ENCODE peak calls at places on chromosomes 6 and 20, in five cellular contexts. U is uterus, Z is ascending aorta, W is HAP-1, J is neuronal stem cell. K is an unnamed sample.
A peak's percentile ranks its signal among the peaks of the same experiment; 100 is the strongest.

GRCh38 chr6:88519227-88520019 is 353.3 kb upstream of the CNR1 start:
- DNase-seq in U (no peak), Z (no peak), W (no peak), J (no peak), K (no peak)

GRCh38 chr6:16950825-16951495 is 150.9 kb upstream of the STMND1 start:
- DNase-seq in U (no peak), Z (no peak), W (no peak), J (no peak), K (no peak)

GRCh38 chr6:65398851-65399250 is 308.2 kb downstream of the EYS start:
- DNase-seq in U (no peak), Z (no peak), W (no peak), J (no peak), K (no peak)

GRCh38 chr6:168734523-168734922 is 293.5 kb downstream of the SMOC2 start:
- DNase-seq in U (no peak), Z (no peak), W (no peak), J (no peak), K (no peak)

GRCh38 chr6:43698584-43699349 is 11.2 kb upstream of the MRPS18A start:
- DNase-seq in U (no peak), Z (no peak), W (no peak), J (no peak), K (peak; percentile 92)

GRCh38 chr6:2429460-2429859 is 184.1 kb upstream of the GMDS start:
- DNase-seq in U (no peak), Z (no peak), W (no peak), J (no peak), K (no peak)

GRCh38 chr6:43579171-43579570 is 3.2 kb downstream of the POLH start:
- DNase-seq in U (no peak), Z (no peak), W (no peak), J (no peak), K (no peak)

GRCh38 chr20:45833030-45833882 is at the start of gene SNX21:
- DNase-seq in U (peak; percentile 89), Z (peak; percentile 56), W (peak; percentile 90), J (no peak), K (peak; percentile 94)

GRCh38 chr6:163585932-163586437 is 171.5 kb downstream of the QKI start:
- DNase-seq in U (no peak), Z (no peak), W (no peak), J (no peak), K (peak; percentile 65)

GRCh38 chr6:170086639-170087420 is 204.0 kb downstream of the DLL1 start:
- DNase-seq in U (peak; percentile 7), Z (no peak), W (no peak), J (no peak), K (no peak)

GRCh38 chr6:144285798-144286502 is 815 bp downstream of the UTRN start:
- DNase-seq in U (peak; percentile 66), Z (peak; percentile 37), W (peak; percentile 69), J (no peak), K (peak; percentile 84)

GRCh38 chr6:169292340-169293124 is 38.9 kb upstream of the THBS2 start:
- DNase-seq in U (peak; percentile 81), Z (no peak), W (no peak), J (no peak), K (peak; percentile 52)

GRCh38 chr6:11343963-11344714 is 111.7 kb upstream of the NEDD9 start:
- DNase-seq in U (no peak), Z (no peak), W (no peak), J (no peak), K (no peak)

GRCh38 chr20:62710221-62710885 is 1.7 kb downstream of the NTSR1 start:
- DNase-seq in U (no peak), Z (no peak), W (no peak), J (no peak), K (no peak)

GRCh38 chr6:43070028-43070632 is 6.0 kb upstream of the PTK7 start:
- DNase-seq in U (no peak), Z (no peak), W (peak; percentile 58), J (no peak), K (no peak)

GRCh38 chr6:104506429-104506828 is 353.3 kb downstream of the HACE1 start:
- DNase-seq in U (no peak), Z (no peak), W (no peak), J (no peak), K (no peak)

GRCh38 chr6:167828325-167828956 is 1.7 kb downstream of the AFDN start:
- DNase-seq in U (no peak), Z (no peak), W (no peak), J (no peak), K (no peak)

GRCh38 chr20:4717816-4718215 is 3.9 kb upstream of the PRND start:
- DNase-seq in U (no peak), Z (no peak), W (no peak), J (no peak), K (no peak)

GRCh38 chr6:14863896-14864850 is 381.7 kb upstream of the JARID2 start:
- DNase-seq in U (no peak), Z (no peak), W (no peak), J (no peak), K (no peak)

GRCh38 chr6:157951828-157952227 is 29.8 kb upstream of the SYNJ2 start:
- DNase-seq in U (no peak), Z (no peak), W (no peak), J (no peak), K (no peak)

GRCh38 chr6:121881974-121882667 is 446.7 kb downstream of the GJA1 start:
- DNase-seq in U (no peak), Z (no peak), W (no peak), J (no peak), K (no peak)

GRCh38 chr6:63734923-63735322 is 99.3 kb downstream of the PHF3 start:
- DNase-seq in U (no peak), Z (no peak), W (no peak), J (no peak), K (no peak)

GRCh38 chr6:27911953-27912446 is at the start of gene OR2B2:
- DNase-seq in U (no peak), Z (no peak), W (no peak), J (no peak), K (no peak)

GRCh38 chr6:8462169-8462568 is 26.8 kb upstream of the SLC35B3 start:
- DNase-seq in U (no peak), Z (no peak), W (no peak), J (no peak), K (no peak)

GRCh38 chr6:73339340-73339739 is 14.7 kb downstream of the DPPA5 start:
- DNase-seq in U (no peak), Z (no peak), W (no peak), J (no peak), K (no peak)

GRCh38 chr20:20480689-20481088 is 112.8 kb downstream of the INSM1 start:
- DNase-seq in U (no peak), Z (no peak), W (no peak), J (no peak), K (no peak)

GRCh38 chr20:58894652-58895051 is 42.1 kb downstream of the GNAS start:
- DNase-seq in U (no peak), Z (no peak), W (no peak), J (no peak), K (no peak)
- H3K4me3 ChIP-seq in U (no peak overlapping the region), Z (peak overlapping the region; percentile 85), W (peak overlapping the region; percentile 75), J (no peak overlapping the region), K (peak overlapping the region; percentile 26)

DNA sequence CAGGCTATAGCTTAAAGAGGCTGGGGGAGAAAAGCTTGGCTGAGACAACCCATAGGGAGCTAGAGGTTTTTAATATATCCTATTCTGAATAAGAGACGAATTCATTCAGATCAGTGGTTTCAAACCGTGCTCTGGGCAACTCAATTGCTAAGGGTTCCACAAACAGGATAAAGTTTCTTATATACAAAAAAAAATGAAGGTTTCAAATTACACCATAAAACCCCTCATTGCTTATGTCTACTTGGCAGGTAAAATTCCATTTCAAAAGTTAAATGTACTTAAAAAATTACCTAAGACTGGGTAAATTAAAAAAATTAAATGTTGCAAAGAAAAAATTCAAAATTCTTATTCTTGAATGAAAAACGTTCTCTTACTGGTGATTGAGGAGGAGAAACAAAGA is 2.7 kb downstream of the HLA-DPB1 start:
- DNase-seq in U (no peak), Z (no peak), W (no peak), J (no peak), K (no peak)
- H3K27me3 ChIP-seq in U (no peaks in the 10 kb centered on the region), Z (no peaks in the 10 kb centered on the region), W (peaks cover 34% of the 10 kb centered on the region), J (no peaks in the 10 kb centered on the region), K (no peaks in the 10 kb centered on the region)

GRCh38 chr20:16175322-16175721 is 397.9 kb downstream of the KIF16B start:
- DNase-seq in U (no peak), Z (no peak), W (no peak), J (no peak), K (no peak)

GRCh38 chr20:16167423-16167822 is 405.8 kb downstream of the KIF16B start:
- DNase-seq in U (no peak), Z (no peak), W (no peak), J (no peak), K (no peak)

GRCh38 chr20:16173044-16173443 is 400.2 kb downstream of the KIF16B start:
- DNase-seq in U (no peak), Z (no peak), W (no peak), J (no peak), K (no peak)

GRCh38 chr20:16171180-16171579 is 402.1 kb downstream of the KIF16B start:
- DNase-seq in U (no peak), Z (no peak), W (no peak), J (no peak), K (no peak)

DNA sequence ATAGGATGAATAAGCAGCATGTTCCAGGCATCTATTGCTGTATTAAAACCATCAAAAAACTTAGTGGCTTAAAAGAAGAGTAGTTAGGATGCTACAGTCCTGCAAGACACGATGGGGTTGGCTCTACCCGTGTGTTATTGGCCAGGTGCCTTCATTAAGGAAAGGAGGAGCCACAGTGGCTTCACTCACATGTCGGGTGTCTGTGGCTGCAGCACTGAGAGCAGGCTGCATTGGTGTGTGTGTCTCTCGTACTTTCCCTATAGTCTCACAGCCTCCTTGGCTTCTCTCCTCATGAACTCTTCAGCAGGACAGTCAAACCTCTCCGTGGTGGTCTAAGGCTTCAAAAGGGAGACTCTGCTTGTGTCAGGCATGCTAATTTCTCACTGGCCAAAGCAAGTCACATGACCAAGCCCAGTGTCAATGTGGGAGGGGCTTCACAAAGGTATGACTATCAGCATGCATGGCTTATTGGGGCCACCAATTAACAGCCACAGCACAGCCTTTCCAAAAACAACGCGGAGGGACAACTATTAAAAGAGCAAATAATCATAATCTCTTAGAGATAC is 402.8 kb downstream of the KIF16B start:
- DNase-seq in U (no peak), Z (no peak), W (no peak), J (no peak), K (no peak)
- H3K36me3 ChIP-seq in U (no peaks in the 10 kb centered on the region), Z (no peaks in the 10 kb centered on the region), W (no peaks in the 10 kb centered on the region), J (no peaks in the 10 kb centered on the region), K (no peaks in the 10 kb centered on the region)

DNA sequence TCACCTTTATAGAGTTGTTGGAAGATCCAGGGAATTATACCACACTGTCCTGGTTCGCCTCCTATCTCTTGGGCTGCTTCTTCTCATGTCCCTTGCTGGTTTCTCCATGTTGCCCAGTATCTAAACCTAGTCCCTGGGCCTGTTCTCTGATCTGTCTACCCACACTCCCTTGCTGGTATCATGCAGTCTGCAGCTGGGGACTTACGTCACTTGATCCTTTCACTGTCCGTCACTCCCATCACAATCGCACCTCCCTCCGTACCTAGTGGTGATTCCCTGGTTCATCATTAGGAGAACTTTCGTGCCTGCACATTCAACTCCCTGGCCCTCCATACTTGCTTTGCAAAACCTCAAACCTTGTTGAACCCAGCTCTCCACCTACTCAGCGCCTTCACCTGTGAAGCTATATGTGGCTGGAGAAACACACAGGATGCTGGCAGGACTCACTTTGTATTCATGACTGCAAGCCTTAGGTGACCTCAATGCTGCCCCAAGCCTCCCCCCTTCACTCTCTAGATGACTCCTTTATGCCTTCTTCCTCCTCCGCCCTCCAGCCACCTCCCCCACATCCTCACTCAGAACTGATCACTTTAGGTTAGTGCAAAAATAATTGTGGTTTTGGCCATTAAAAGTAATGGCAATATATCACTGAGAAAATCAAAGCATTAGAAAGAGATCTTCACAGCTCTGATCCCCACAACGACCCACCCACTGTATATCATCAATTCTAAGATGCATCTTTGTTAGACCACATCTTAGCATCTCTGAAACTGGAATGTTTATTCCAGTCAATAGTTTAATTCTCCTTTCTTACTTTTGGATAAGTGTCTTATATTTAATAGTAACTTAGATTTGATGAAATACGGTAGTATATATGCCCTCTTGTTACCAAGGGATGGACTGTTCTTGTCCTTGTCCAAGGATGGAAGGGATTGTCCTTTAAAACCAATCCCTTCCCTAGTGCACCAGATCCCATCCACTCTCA is 26.4 kb downstream of the GDAP1L1 start:
- DNase-seq in U (no peak), Z (no peak), W (no peak), J (no peak), K (no peak)
- H3K4me3 ChIP-seq in U (no peak overlapping the region), Z (no peak overlapping the region), W (no peak overlapping the region), J (no peak overlapping the region), K (no peak overlapping the region)

K was measured in psoas muscle.